ENCODE peak calls at places on chromosomes 7 and 10, in ten cellular contexts. I is GM13976; G is activated CD8-positive, alpha-beta memory T cell treated with anti-CD3 and anti-CD28 coated beads for 24 hours; X is mucosa of gallbladder; T is HFF-Myc; N is H1; Z is ELR; Y is KG1; D is psoas muscle; Q is stimulated activated CD4-positive, alpha-beta T cell treated with anti-CD3 and anti-CD28 coated beads, Interleukin-1b, Interleukin-23, amount 100 ng/mL, for 48 hours. O is an unnamed sample.

GRCh38 chr10:61279400-61279799 is 173.8 kb downstream of the TMEM26 start:
- DNase-seq in Q (no peak), Z (no peak), X (no peak), N (no peak), T (no peak), I (no peak), Y (no peak), D (no peak), G (no peak), O (no peak)

GRCh38 chr7:28607179-28607578 is 194.9 kb downstream of the CREB5 start:
- DNase-seq in Q (no peak), I (no peak), N (no peak), D (no peak), Y (no peak), T (no peak), G (no peak), Z (no peak), X (no peak), O (no peak)

GRCh38 chr10:116765549-116766162 is 23.3 kb upstream of the HSPA12A start:
- DNase-seq in Q (no peak), Z (peak), I (peak), D (no peak), X (no peak), T (no peak), Y (no peak), N (peak), G (no peak), O (no peak)

GRCh38 chr7:36286241-36286640 is 103.4 kb upstream of the ANLN start:
- DNase-seq in N (no peak), X (no peak), D (no peak), Z (no peak), Y (no peak), G (no peak), I (no peak), Q (peak), T (no peak), O (no peak)

GRCh38 chr10:104293781-104294321 is 24.9 kb downstream of the GSTO2 start:
- DNase-seq in D (no peak), N (no peak), I (no peak), T (no peak), Q (no peak), G (no peak), X (no peak), Y (no peak), Z (no peak), O (no peak)

GRCh38 chr10:131653140-131653539 is 247.7 kb upstream of the PPP2R2D start:
- DNase-seq in Z (no peak), T (no peak), N (no peak), I (no peak), Y (no peak), Q (no peak), X (no peak), G (no peak), D (no peak), O (no peak)

GRCh38 chr10:14954934-14955333 is 1.0 kb upstream of the DCLRE1C start:
- DNase-seq in Y (no peak), G (no peak), D (no peak), I (no peak), Z (no peak), N (no peak), Q (no peak), T (no peak), X (no peak), O (no peak)

GRCh38 chr7:140525741-140526140 is 46.4 kb upstream of the MKRN1 start:
- DNase-seq in Z (peak), X (no peak), D (no peak), N (no peak), G (peak), I (no peak), T (no peak), Q (peak), Y (no peak), O (no peak)

GRCh38 chr10:32378371-32379301 is 31.7 kb upstream of the EPC1 start:
- DNase-seq in Q (peak), T (peak), N (peak), G (peak), X (peak), Y (peak), D (peak), I (peak), Z (peak), O (peak)

GRCh38 chr10:1620803-1621202 is 116.5 kb downstream of the ADARB2 start:
- DNase-seq in D (no peak), Z (no peak), Y (no peak), N (no peak), Q (no peak), I (no peak), T (no peak), X (no peak), G (no peak), O (no peak)

GRCh38 chr10:130983749-130984148 is 327.8 kb downstream of the TCERG1L start:
- DNase-seq in T (no peak), X (no peak), N (no peak), D (no peak), G (no peak), Q (no peak), Z (no peak), I (no peak), Y (no peak), O (no peak)

GRCh38 chr7:7791523-7791922 is 73.1 kb upstream of the RPA3 start:
- DNase-seq in Z (no peak), X (no peak), Y (no peak), G (no peak), D (no peak), I (no peak), T (no peak), Q (no peak), N (no peak), O (no peak)

GRCh38 chr10:61761825-61762217 is 99.1 kb downstream of the CABCOCO1 start:
- DNase-seq in X (no peak), Q (no peak), T (no peak), I (no peak), G (no peak), Z (no peak), Y (peak), N (no peak), D (no peak), O (no peak)

GRCh38 chr7:131183611-131184119 is 144.0 kb upstream of the MKLN1 start:
- DNase-seq in T (no peak), N (no peak), D (no peak), G (no peak), Y (no peak), I (no peak), Z (no peak), Q (no peak), X (no peak), O (no peak)

GRCh38 chr10:91352760-91353159 is 57.4 kb upstream of the HECTD2 start:
- DNase-seq in D (no peak), G (no peak), N (no peak), T (no peak), Z (peak), I (no peak), Q (no peak), X (no peak), Y (no peak), O (no peak)

GRCh38 chr10:70954777-70955176 is 66.4 kb upstream of the PCBD1 start:
- DNase-seq in T (no peak), D (no peak), I (no peak), Q (no peak), Y (no peak), X (no peak), Z (no peak), N (no peak), G (no peak), O (no peak)

GRCh38 chr7:7731732-7732131 is 13.3 kb upstream of the RPA3 start:
- DNase-seq in T (no peak), Q (no peak), Z (no peak), G (no peak), I (no peak), Y (no peak), X (no peak), N (no peak), D (no peak), O (no peak)

GRCh38 chr7:74475243-74475986 is 21.7 kb downstream of the GTF2IRD1 start:
- DNase-seq in X (no peak), Z (no peak), T (no peak), G (no peak), N (no peak), Q (no peak), I (no peak), Y (no peak), D (no peak), O (no peak)

GRCh38 chr10:14322531-14322930 is 8.2 kb downstream of the FRMD4A start:
- DNase-seq in N (no peak), G (no peak), Z (no peak), I (no peak), D (no peak), X (no peak), T (no peak), Y (no peak), Q (no peak), O (no peak)

GRCh38 chr7:149317986-149318672 is 56.1 kb downstream of the ZNF783 start:
- DNase-seq in N (peak), D (no peak), Z (no peak), T (no peak), Q (peak), I (peak), Y (no peak), G (no peak), X (no peak), O (no peak)

GRCh38 chr10:38032881-38033280 is 22.4 kb downstream of the ZNF33A start:
- DNase-seq in Z (no peak), N (no peak), I (no peak), Y (no peak), T (no peak), X (no peak), G (no peak), D (no peak), Q (no peak), O (no peak)

GRCh38 chr7:53789741-53790140 is 752.4 kb upstream of the VSTM2A start:
- DNase-seq in G (no peak), D (no peak), Y (no peak), X (no peak), T (no peak), I (no peak), Z (no peak), N (no peak), Q (no peak), O (no peak)

GRCh38 chr7:148919859-148920258 is 35.8 kb upstream of the EZH2 start:
- DNase-seq in I (peak), Z (no peak), G (no peak), N (no peak), D (no peak), Y (no peak), Q (no peak), T (no peak), X (no peak), O (no peak)

GRCh38 chr7:151626422-151627115 is 106.9 kb upstream of the RHEB start:
- DNase-seq in X (peak), T (no peak), D (peak), Z (peak), Q (peak), Y (no peak), N (peak), I (no peak), G (no peak), O (peak)

GRCh38 chr10:110780704-110781103 is 91.0 kb upstream of the PDCD4 start:
- DNase-seq in I (no peak), Z (no peak), Y (no peak), D (peak), T (no peak), X (no peak), G (no peak), Q (no peak), N (no peak), O (no peak)

GRCh38 chr7:79182283-79182682 is 271.2 kb downstream of the MAGI2 start:
- DNase-seq in Z (peak), D (no peak), I (no peak), G (no peak), N (no peak), X (no peak), T (peak), Y (no peak), Q (no peak), O (no peak)

GRCh38 chr7:881441-882234 is 5.3 kb downstream of the GET4 start:
- DNase-seq in Q (no peak), N (no peak), T (no peak), X (no peak), G (no peak), Z (no peak), I (no peak), Y (no peak), D (no peak), O (no peak)